ENCODE peak calls at places on chromosomes 5 and 9, in four cellular contexts. Y is H9, W is IMR-90, X is H1. K is an unnamed sample.

GRCh38 chr9:114723926-114724325 is 41.9 kb upstream of the TEX48 start:
- DNase-seq in X (no peak), W (peak; percentile 92), Y (no peak), K (no peak)

GRCh38 chr5:172931001-172931536 is 28.2 kb upstream of the RPL26L1 start:
- DNase-seq in X (no peak), Y (no peak), W (peak; percentile 97), K (no peak)

GRCh38 chr9:22813520-22813919 is 366.9 kb downstream of the DMRTA1 start:
- DNase-seq in W (peak; percentile 52), Y (no peak), X (no peak), K (peak; percentile 46)

GRCh38 chr5:133130387-133131118 is 78.7 kb downstream of the HSPA4 start:
- DNase-seq in X (no peak), Y (no peak), W (no peak), K (peak; percentile 29)

GRCh38 chr9:117413346-117414219 is 1.3 kb downstream of the ASTN2 start:
- DNase-seq in Y (peak; percentile 60), W (no peak), X (peak; percentile 74), K (peak; percentile 67)

GRCh38 chr5:137142371-137143243 is 356.5 kb downstream of the SPOCK1 start:
- DNase-seq in W (peak; percentile 94), Y (no peak), X (no peak), K (no peak)

GRCh38 chr5:148512498-148512897 is 128.7 kb downstream of the FBXO38 start:
- DNase-seq in Y (no peak), X (no peak), W (no peak), K (no peak)

GRCh38 chr5:131357739-131358561 is 94.1 kb downstream of the CDC42SE2 start:
- DNase-seq in X (no peak), Y (no peak), W (no peak), K (no peak)

GRCh38 chr5:79464278-79464677 is 49.7 kb downstream of the HOMER1 start:
- DNase-seq in Y (no peak), X (no peak), W (no peak), K (no peak)

GRCh38 chr9:9133526-9133925 is 1333.9 kb upstream of the DMAC1 start:
- DNase-seq in Y (no peak), X (no peak), W (no peak), K (no peak)

GRCh38 chr5:98772415-98773213 is 849 bp upstream of the RGMB start:
- DNase-seq in Y (peak; percentile 94), W (no peak), X (no peak), K (peak; percentile 96)

GRCh38 chr5:84727708-84728107 is 343.0 kb upstream of the EDIL3 start:
- DNase-seq in W (no peak), X (no peak), Y (no peak), K (no peak)

GRCh38 chr5:154351566-154351965 is 94.2 kb upstream of the SAP30L start:
- DNase-seq in X (no peak), Y (no peak), W (no peak), K (no peak)

GRCh38 chr5:135179308-135179980 is 145.4 kb upstream of the PITX1 start:
- DNase-seq in Y (peak; percentile 49), X (no peak), W (no peak), K (peak; percentile 70)

GRCh38 chr9:112361602-112362001 is 18.3 kb upstream of the HSDL2 start:
- DNase-seq in X (no peak), W (peak; percentile 59), Y (no peak), K (peak; percentile 40)

GRCh38 chr5:175752826-175753535 is 95.1 kb downstream of the HRH2 start:
- DNase-seq in Y (no peak), W (no peak), X (peak; percentile 33), K (no peak)

GRCh38 chr9:6680797-6681146 is 35.2 kb upstream of the GLDC start:
- DNase-seq in X (no peak), Y (no peak), W (peak; percentile 40), K (no peak)

GRCh38 chr5:159211712-159212111 is 2.4 kb upstream of the RNF145 start:
- DNase-seq in Y (no peak), X (no peak), W (no peak), K (no peak)
- H4K5ac ChIP-seq in Y (no peak overlapping the region), X (no peak overlapping the region), W (no peak overlapping the region), K (no peak overlapping the region)

GRCh38 chr9:130240410-130241197 is 25.0 kb upstream of the HMCN2 start:
- DNase-seq in X (no peak), Y (peak; percentile 72), W (peak; percentile 71), K (peak; percentile 87)
- H2AK5ac ChIP-seq in X (no peak overlapping the region), Y (no peak overlapping the region), W (no peak overlapping the region), K (no peak overlapping the region)

GRCh38 chr5:9877473-9877872 is 247.3 kb upstream of the TAS2R1 start:
- DNase-seq in W (no peak), X (no peak), Y (no peak), K (no peak)
- H4K5ac ChIP-seq in W (no peak overlapping the region), X (no peak overlapping the region), Y (no peak overlapping the region), K (no peak overlapping the region)

GRCh38 chr5:10637944-10638343 is 74.1 kb downstream of the ANKRD33B start:
- DNase-seq in W (no peak), X (no peak), Y (no peak), K (no peak)

GRCh38 chr5:10635861-10636350 is 72.0 kb downstream of the ANKRD33B start:
- DNase-seq in Y (no peak), W (no peak), X (no peak), K (no peak)

GRCh38 chr5:10635257-10635860 is 71.5 kb downstream of the ANKRD33B start:
- DNase-seq in Y (no peak), X (peak; percentile 49), W (peak; percentile 80), K (no peak)

GRCh38 chr5:10634562-10634961 is 70.7 kb downstream of the ANKRD33B start:
- DNase-seq in Y (no peak), W (no peak), X (no peak), K (no peak)

GRCh38 chr5:10636363-10637142 is 72.7 kb downstream of the ANKRD33B start:
- DNase-seq in X (peak; percentile 57), W (no peak), Y (no peak), K (no peak)
- H2AK5ac ChIP-seq in X (peak overlapping the region; percentile 88), W (peak overlapping the region; percentile 23), Y (no peak overlapping the region), K (no peak overlapping the region)

GRCh38 chr5:94396687-94397086 is 221.7 kb downstream of the KIAA0825 start:
- DNase-seq in X (no peak), Y (no peak), W (no peak), K (no peak)
- H4K5ac ChIP-seq in X (no peak overlapping the region), Y (no peak overlapping the region), W (no peak overlapping the region), K (no peak overlapping the region)

K was measured in mesendoderm.